ENCODE peak calls at places on chromosomes 5 and 9, in seven cellular contexts. K is RWPE2, D is HepG2, U is A549, X is IMR-90, A is lower lobe of right lung, N is heart left ventricle. B is an unnamed sample.

GRCh38 chr5:100900142-100900795 is 2.8 kb downstream of the ST8SIA4 start:
- ATAC-seq in K (peak; percentile 21), D (peak; percentile 29), U (peak; percentile 52), X (peak; percentile 41), A (peak; percentile 42), N (peak; percentile 17), B (no peak)

GRCh38 chr5:147223343-147223742 is 11.5 kb upstream of the STK32A start:
- ATAC-seq in K (no peak), D (no peak), U (no peak), X (no peak), A (no peak), N (no peak), B (no peak)

GRCh38 chr9:131264231-131264630 is 12.1 kb downstream of the FAM78A start:
- ATAC-seq in K (no peak), D (no peak), U (peak; percentile 26), X (no peak), A (no peak), N (peak; percentile 23), B (no peak)

GRCh38 chr5:121949885-121950284 is 11.9 kb upstream of the SRFBP1 start:
- ATAC-seq in K (peak; percentile 77), D (peak; percentile 71), U (peak; percentile 73), X (peak; percentile 89), A (no peak), N (no peak), B (no peak)

GRCh38 chr5:166338801-166339200 is 1952.6 kb upstream of the WWC1 start:
- ATAC-seq in K (no peak), D (no peak), U (no peak), X (no peak), A (no peak), N (no peak), B (no peak)

GRCh38 chr9:4852419-4852818 is 59.7 kb downstream of the RCL1 start:
- ATAC-seq in K (no peak), D (no peak), U (no peak), X (no peak), A (no peak), N (peak; percentile 19), B (no peak)

GRCh38 chr9:135864447-135865049 is 42.8 kb downstream of the CAMSAP1 start:
- ATAC-seq in K (peak; percentile 33), D (peak; percentile 77), U (peak; percentile 87), X (peak; percentile 88), A (peak; percentile 61), N (peak; percentile 52), B (peak; percentile 16)

GRCh38 chr9:101419863-101420262 is 15.7 kb downstream of the ALDOB start:
- ATAC-seq in K (no peak), D (no peak), U (no peak), X (no peak), A (no peak), N (no peak), B (no peak)

GRCh38 chr9:84804948-84805694 is 135.6 kb downstream of the NTRK2 start:
- ATAC-seq in K (no peak), D (no peak), U (no peak), X (no peak), A (peak; percentile 29), N (no peak), B (no peak)

GRCh38 chr5:111744455-111744854 is 12.5 kb downstream of the NREP start:
- ATAC-seq in K (no peak), D (no peak), U (no peak), X (no peak), A (no peak), N (no peak), B (no peak)

GRCh38 chr5:8908055-8908683 is 637.7 kb downstream of the SEMA5A start:
- ATAC-seq in K (no peak), D (peak; percentile 55), U (peak; percentile 81), X (peak; percentile 36), A (peak; percentile 57), N (no peak), B (no peak)

GRCh38 chr5:10343486-10343885 is 10.0 kb upstream of the MARCHF6 start:
- ATAC-seq in K (no peak), D (no peak), U (no peak), X (no peak), A (no peak), N (no peak), B (no peak)

GRCh38 chr9:74950456-74950855 is 2.3 kb downstream of the C9orf40 start:
- ATAC-seq in K (no peak), D (no peak), U (no peak), X (no peak), A (no peak), N (no peak), B (no peak)

GRCh38 chr5:119301210-119301609 is 54.6 kb upstream of the TNFAIP8 start:
- ATAC-seq in K (no peak), D (no peak), U (no peak), X (no peak), A (no peak), N (no peak), B (no peak)

GRCh38 chr5:119302449-119302848 is 53.4 kb upstream of the TNFAIP8 start:
- ATAC-seq in K (no peak), D (no peak), U (no peak), X (no peak), A (no peak), N (no peak), B (no peak)

GRCh38 chr5:119304439-119304838 is 51.4 kb upstream of the TNFAIP8 start:
- ATAC-seq in K (no peak), D (peak; percentile 7), U (no peak), X (no peak), A (no peak), N (no peak), B (no peak)

GRCh38 chr5:119301947-119302346 is 53.9 kb upstream of the TNFAIP8 start:
- ATAC-seq in K (no peak), D (no peak), U (no peak), X (no peak), A (no peak), N (no peak), B (no peak)

DNA sequence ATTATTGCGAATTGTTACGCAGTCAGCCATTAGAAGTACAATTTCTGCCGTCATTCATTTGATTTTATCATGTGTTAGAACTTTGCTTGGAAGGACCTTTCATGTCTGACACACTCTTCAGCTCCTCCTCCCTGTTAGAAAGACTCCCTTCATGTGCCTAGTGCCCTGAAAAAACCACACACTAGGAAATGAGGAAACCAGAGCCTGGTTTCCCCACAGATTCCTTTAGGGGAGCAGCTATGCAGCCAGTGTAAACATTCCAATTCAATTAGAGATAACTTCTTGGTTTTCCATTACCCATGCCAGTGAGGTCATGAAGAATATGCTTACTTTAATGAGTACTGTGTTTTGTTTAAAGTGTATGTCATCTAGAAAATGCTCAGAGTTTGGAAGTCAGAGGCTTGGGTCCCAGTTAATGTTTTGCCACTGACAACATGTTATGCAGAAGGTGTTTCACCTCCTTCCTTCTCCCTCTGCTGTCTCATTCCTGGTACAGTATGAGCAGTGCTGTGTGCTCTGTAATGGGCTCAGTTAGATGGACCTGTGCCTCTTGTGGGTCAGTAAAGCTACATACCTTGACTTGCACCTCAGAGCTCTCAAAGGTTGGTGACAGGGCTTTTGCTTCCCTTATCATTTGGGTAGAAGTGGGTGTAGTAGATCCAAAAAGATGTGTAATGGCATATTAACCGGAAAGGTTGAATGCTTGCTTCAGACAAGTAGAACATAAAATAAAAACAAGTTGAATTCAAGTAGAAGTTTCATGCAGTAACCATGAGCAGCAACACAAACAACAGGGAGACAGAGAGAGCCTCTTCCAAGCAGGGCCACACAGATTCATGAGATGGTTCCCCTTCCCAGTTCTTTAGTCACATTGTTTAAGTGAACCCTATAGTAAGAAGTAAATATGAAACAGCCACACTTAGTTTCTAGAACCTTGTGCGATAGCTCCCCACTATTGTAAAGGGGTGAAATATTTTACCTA is 52.6 kb upstream of the TNFAIP8 start:
- ATAC-seq in K (peak; percentile 96), D (peak; percentile 98), U (peak; percentile 94), X (peak; percentile 97), A (peak; percentile 81), N (peak; percentile 93), B (peak; percentile 84)
- H3K4me1 ChIP-seq in K (peaks cover 52% of the 10 kb centered on the region), D (peaks cover 57% of the 10 kb centered on the region), U (peaks cover 78% of the 10 kb centered on the region), X (peaks cover 16% of the 10 kb centered on the region), A (peaks cover 36% of the 10 kb centered on the region), N (no peaks in the 10 kb centered on the region), B (peaks cover 14% of the 10 kb centered on the region)

DNA sequence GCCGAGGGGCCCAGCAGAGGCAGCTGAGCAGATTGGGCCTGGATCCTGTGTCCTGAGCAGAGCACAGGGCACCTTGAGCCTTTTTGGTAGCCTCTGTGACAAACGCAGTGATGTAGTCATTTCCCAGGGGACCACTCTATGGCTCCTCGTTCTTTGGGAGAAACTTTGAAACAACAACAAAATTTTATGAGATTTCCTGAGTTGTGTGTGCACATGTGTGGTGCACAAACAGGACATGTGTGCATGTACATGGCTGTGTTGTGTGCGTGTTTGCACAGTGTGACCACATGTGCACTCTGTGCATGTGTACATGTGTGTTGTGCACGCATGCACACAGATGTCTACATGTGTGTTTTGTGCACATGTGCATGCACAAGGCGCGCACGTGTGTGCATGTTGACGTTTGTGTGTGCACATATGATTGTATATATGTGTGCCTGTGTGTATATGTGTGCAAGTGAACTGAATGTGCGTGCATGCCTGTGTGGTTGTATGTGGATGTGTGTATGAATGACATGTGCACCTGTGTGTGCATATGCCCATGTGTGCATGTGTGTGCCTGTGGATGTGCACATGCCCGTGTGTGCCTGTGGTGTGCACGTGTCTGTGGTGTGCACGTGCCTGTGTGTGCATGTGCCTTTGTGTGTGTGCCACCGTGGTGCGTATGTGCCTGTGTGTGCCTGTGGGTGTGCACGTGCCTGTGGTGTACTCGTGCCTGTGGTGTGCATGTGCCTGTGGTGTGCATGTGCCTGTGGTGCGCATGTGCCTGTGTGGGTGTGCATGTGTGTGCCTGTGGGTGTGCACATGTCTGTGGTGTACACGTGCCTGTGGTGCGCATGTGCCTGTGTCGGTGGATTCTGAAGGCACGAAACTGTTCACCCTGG is 221.6 kb downstream of the CACNA1B start:
- ATAC-seq in K (no peak), D (no peak), U (no peak), X (no peak), A (no peak), N (no peak), B (no peak)
- H3K9me3 ChIP-seq in K (no peaks in the 10 kb centered on the region), D (no peaks in the 10 kb centered on the region), U (no peaks in the 10 kb centered on the region), X (peaks cover 61% of the 10 kb centered on the region), A (no peaks in the 10 kb centered on the region), N (no peaks in the 10 kb centered on the region), B (no peaks in the 10 kb centered on the region)

GRCh38 chr5:138755084-138755748 is 2.0 kb downstream of the CTNNA1 start:
- ATAC-seq in K (no peak), D (no peak), U (no peak), X (no peak), A (no peak), N (no peak), B (no peak)
- H3K4me1 ChIP-seq in K (peaks cover 15% of the 10 kb centered on the region), D (peaks cover 51% of the 10 kb centered on the region), U (peaks cover 36% of the 10 kb centered on the region), X (peaks cover 8% of the 10 kb centered on the region), A (peaks cover 36% of the 10 kb centered on the region), N (peaks cover 14% of the 10 kb centered on the region), B (peaks cover 26% of the 10 kb centered on the region)

GRCh38 chr5:2466966-2467365 is 284.5 kb downstream of the IRX2 start:
- ATAC-seq in K (no peak), D (no peak), U (no peak), X (no peak), A (no peak), N (no peak), B (no peak)

GRCh38 chr5:2464141-2464540 is 287.3 kb downstream of the IRX2 start:
- ATAC-seq in K (no peak), D (no peak), U (no peak), X (no peak), A (peak; percentile 21), N (no peak), B (no peak)

GRCh38 chr5:2462026-2462691 is 289.3 kb downstream of the IRX2 start:
- ATAC-seq in K (no peak), D (no peak), U (no peak), X (no peak), A (no peak), N (no peak), B (no peak)

GRCh38 chr5:2460098-2460497 is 291.4 kb downstream of the IRX2 start:
- ATAC-seq in K (no peak), D (no peak), U (no peak), X (no peak), A (no peak), N (no peak), B (no peak)

GRCh38 chr5:2465383-2465782 is 286.1 kb downstream of the IRX2 start:
- ATAC-seq in K (no peak), D (no peak), U (no peak), X (no peak), A (no peak), N (no peak), B (no peak)
- H3K9me3 ChIP-seq in K (peaks cover 5% of the 10 kb centered on the region), D (no peaks in the 10 kb centered on the region), U (no peaks in the 10 kb centered on the region), X (peaks cover 26% of the 10 kb centered on the region), A (no peaks in the 10 kb centered on the region), N (no peaks in the 10 kb centered on the region), B (no peaks in the 10 kb centered on the region)